ENCODE peak calls at places on chromosomes 3 and 15, in seven cellular contexts. G, I, A, K, X, O and Y are unnamed samples.

GRCh38 chr15:89058376-89058775 is 29.9 kb upstream of the ABHD2 start:
- DNase-seq in G (no peak), A (no peak), O (no peak), I (no peak), X (no peak), K (no peak), Y (no peak)

GRCh38 chr3:28718074-28718849 is 369.6 kb upstream of the AZI2 start:
- DNase-seq in I (no peak), X (no peak), G (no peak), A (no peak), O (no peak), K (no peak), Y (no peak)

GRCh38 chr3:135034881-135035440 is 239.9 kb downstream of the EPHB1 start:
- DNase-seq in A (no peak), X (no peak), K (no peak), G (no peak), O (no peak), I (no peak), Y (no peak)

GRCh38 chr15:29103825-29104565 is 165.6 kb downstream of the NSMCE3 start:
- DNase-seq in X (peak), I (peak), G (no peak), K (peak), A (peak), O (peak), Y (peak)

GRCh38 chr3:157836022-157836421 is 270.2 kb downstream of the SHOX2 start:
- DNase-seq in K (no peak), O (no peak), X (no peak), A (no peak), G (no peak), I (no peak), Y (no peak)

GRCh38 chr15:66508293-66508883 is 3.3 kb downstream of the ZWILCH start:
- DNase-seq in I (no peak), G (no peak), A (no peak), X (no peak), O (no peak), K (no peak), Y (no peak)

GRCh38 chr3:170488802-170489201 is 70.1 kb downstream of the CLDN11 start:
- DNase-seq in K (no peak), G (peak), X (no peak), O (no peak), I (no peak), A (no peak), Y (peak)

GRCh38 chr3:87997298-87997697 is 61.5 kb downstream of the CGGBP1 start:
- DNase-seq in I (no peak), O (no peak), A (no peak), X (peak), G (no peak), K (no peak), Y (no peak)

GRCh38 chr3:104628185-104628789 is 738.4 kb upstream of the ALCAM start:
- DNase-seq in I (no peak), G (peak), X (no peak), A (peak), K (no peak), O (no peak), Y (peak)

GRCh38 chr3:183188895-183189462 is 26.4 kb upstream of the LAMP3 start:
- DNase-seq in K (no peak), O (no peak), I (peak), A (peak), G (peak), X (no peak), Y (peak)
- TF ChIP-seq CTCF in K (no peak), O (peak), I (peak), A (peak), G (peak), X (no peak), Y (peak)

DNA sequence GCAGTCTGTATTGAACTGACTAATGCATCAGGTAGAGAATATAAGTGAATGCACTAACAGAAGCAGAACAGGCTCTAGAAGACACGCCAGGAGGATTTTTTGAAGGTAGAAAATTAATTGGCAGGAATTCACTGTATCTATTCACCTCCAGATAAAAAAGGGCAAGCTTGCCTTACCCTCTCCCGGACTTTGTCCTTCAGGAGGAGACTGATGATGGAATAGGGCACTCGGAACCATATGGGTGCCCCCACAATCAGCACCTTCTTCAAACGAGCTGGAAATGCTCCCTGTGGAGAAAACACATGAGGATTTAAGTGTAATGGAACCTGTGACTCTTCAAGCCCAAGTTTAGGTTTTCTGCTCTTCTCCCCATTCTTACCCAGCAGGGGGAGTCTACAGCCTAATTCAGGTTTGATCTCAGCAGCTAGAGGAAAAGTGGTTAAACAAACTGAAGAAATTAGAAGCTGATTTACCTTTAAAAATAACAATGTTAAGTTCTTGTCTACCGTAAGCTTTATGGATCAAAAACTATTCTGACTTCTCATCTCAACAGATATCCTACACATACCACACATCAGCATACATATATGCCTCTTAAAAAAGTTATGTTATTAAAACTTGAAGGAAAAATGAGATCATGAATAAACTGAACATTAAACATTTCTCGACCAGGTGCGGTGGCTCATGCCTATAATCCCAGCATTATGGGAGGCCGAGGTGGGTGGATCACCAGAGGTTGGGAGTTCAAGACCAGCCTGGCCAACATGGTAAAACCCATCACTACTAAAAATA is 57.4 kb upstream of the SIN3A start:
- DNase-seq in A (no peak), O (no peak), I (no peak), G (peak), K (no peak), X (peak), Y (peak)
- TF ChIP-seq CTCF in A (peak), O (peak), I (peak), G (peak), K (peak), X (peak), Y (peak)

DNA sequence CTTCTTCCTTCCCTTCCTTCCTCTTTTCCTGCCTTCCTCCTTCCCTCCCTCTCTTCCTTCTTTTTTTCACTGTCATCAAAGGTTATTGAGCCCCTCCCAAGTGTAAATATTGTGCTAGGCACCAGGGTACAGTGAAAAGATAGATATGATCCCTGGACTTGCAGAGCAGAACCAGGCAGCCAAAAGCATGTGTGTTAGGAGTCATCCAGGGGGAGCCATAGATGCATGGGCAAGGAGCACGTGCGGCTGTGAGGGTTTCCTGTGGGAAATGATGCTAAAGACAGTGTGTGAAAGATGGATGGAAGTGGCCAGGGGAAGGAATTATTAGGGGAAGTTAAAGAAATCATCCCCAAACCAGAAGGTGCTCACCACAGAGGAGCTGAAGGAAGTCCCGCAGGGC is 65.2 kb downstream of the NR2F2 start:
- DNase-seq in A (no peak), O (no peak), I (no peak), K (no peak), X (no peak), G (peak), Y (no peak)
- TF ChIP-seq CTCF in A (no peak), O (no peak), I (no peak), K (no peak), X (no peak), G (peak), Y (no peak)

DNA sequence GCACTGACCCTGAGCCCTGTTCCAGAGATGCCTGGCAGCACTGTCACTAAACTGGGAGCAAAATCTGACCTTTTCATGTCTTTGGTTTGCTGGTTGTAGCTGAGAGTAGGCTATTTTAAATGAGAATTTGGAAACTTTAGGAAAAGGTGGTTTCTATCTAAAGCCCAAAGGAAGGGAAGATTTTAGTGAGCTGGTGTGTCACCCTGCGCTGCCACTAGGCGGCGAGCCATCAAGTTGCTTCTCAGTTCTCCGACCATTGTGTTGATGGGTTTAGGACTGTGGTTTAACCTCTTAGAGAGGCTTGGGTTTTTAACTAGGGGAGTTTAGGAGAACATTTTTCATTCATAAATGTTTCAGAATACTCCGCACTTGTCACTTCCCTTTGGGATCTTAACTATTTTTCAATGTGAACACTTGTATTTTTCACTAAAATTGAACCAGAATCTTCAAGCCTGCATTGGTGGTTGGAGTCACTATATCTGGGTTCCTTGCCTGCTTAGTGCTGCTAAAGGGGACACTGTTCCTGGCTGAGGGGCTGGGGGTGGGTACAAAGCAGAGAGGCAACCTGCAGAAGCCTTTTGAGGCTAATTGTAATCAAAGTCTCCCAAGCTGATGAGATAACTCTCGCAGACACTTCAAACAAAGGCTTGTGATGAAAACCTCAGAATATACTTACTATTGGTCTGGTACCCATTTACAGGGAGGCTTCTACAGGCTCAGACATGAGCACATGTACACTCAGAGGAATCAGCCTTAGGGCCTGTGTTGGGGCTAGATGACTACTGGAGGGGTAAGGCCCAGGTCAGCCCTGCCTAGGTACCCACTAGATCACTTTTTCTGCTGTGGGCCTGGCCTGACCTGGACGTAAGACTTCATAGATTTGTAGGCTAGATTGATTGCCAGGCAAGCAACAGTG is 16.8 kb downstream of the EXOSC7 start:
- DNase-seq in A (peak), G (no peak), I (peak), O (no peak), X (no peak), K (no peak), Y (peak)
- TF ChIP-seq CTCF in A (peak), G (peak), I (peak), O (peak), X (peak), K (peak), Y (peak)

GRCh38 chr3:46454209-46454595 is 10.5 kb downstream of the LTF start:
- DNase-seq in I (no peak), X (no peak), A (no peak), G (no peak), K (no peak), O (no peak), Y (no peak)

GRCh38 chr3:46448721-46449120 is 16.0 kb downstream of the LTF start:
- DNase-seq in K (no peak), I (no peak), G (no peak), O (no peak), X (no peak), A (no peak), Y (no peak)

GRCh38 chr3:46447535-46447934 is 17.2 kb downstream of the LTF start:
- DNase-seq in I (no peak), A (no peak), K (no peak), G (no peak), O (no peak), X (no peak), Y (no peak)

GRCh38 chr3:46453526-46454208 is 11.0 kb downstream of the LTF start:
- DNase-seq in O (no peak), K (no peak), A (no peak), G (no peak), I (no peak), X (no peak), Y (no peak)

GRCh38 chr3:46449755-46450552 is 14.8 kb downstream of the LTF start:
- DNase-seq in K (no peak), I (peak), X (no peak), O (no peak), G (no peak), A (peak), Y (no peak)
- TF ChIP-seq CTCF in K (no peak), I (peak), X (peak), O (no peak), G (peak), A (peak), Y (peak)

GRCh38 chr3:68878322-68878721 is 54.0 kb downstream of the TAFA4 start:
- DNase-seq in A (peak), K (no peak), O (no peak), G (peak), I (no peak), X (no peak), Y (peak)
- TF ChIP-seq CTCF in A (peak), K (no peak), O (peak), G (peak), I (peak), X (no peak), Y (peak)

GRCh38 chr3:71512544-71512943 is 71.0 kb downstream of the FOXP1 start:
- DNase-seq in I (no peak), A (no peak), G (no peak), K (no peak), X (no peak), O (no peak), Y (no peak)

GRCh38 chr3:71511446-71511845 is 72.1 kb downstream of the FOXP1 start:
- DNase-seq in X (no peak), I (no peak), O (no peak), A (no peak), G (no peak), K (no peak), Y (no peak)

GRCh38 chr3:71513081-71513480 is 70.4 kb downstream of the FOXP1 start:
- DNase-seq in I (no peak), X (no peak), O (no peak), G (no peak), K (no peak), A (no peak), Y (no peak)

GRCh38 chr3:71511037-71511436 is 72.5 kb downstream of the FOXP1 start:
- DNase-seq in K (no peak), A (no peak), I (no peak), G (no peak), O (no peak), X (no peak), Y (peak)

GRCh38 chr3:71512000-71512399 is 71.5 kb downstream of the FOXP1 start:
- DNase-seq in O (no peak), K (no peak), X (peak), A (no peak), I (no peak), G (peak), Y (peak)
- TF ChIP-seq CTCF in O (no peak), K (no peak), X (peak), A (no peak), I (no peak), G (peak), Y (peak)

DNA sequence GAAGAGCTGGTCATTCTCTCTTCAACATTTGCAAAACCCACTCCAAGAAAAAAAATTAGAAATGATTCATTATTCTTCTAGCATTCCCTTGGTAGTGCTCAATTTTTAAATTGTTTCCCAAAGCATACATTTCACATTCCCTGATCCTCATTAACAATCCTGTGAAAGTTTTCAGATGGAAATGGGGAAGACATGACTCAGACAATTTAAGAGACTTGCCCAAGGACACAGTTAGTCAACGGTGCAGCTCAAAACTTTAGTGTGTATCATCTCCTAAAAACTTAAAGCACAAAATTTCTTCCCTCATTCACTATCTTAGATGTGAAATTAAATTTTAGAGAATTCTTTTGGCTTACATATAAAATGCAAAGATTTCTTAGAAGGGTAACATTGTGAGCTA is 17.1 kb upstream of the ABI3BP start:
- DNase-seq in K (no peak), I (no peak), A (no peak), O (no peak), G (no peak), X (no peak), Y (no peak)
- TF ChIP-seq CTCF in K (no peak), I (no peak), A (no peak), O (no peak), G (no peak), X (no peak), Y (no peak)

GRCh38 chr3:165256554-165256953 is 60.4 kb upstream of the SLITRK3 start:
- DNase-seq in X (no peak), I (no peak), O (no peak), G (no peak), A (no peak), K (no peak), Y (no peak)

GRCh38 chr3:165259518-165260193 is 63.5 kb upstream of the SLITRK3 start:
- DNase-seq in X (no peak), K (no peak), I (no peak), O (no peak), G (no peak), A (peak), Y (no peak)

GRCh38 chr3:165254812-165255211 is 58.6 kb upstream of the SLITRK3 start:
- DNase-seq in G (peak), K (no peak), A (peak), I (no peak), X (no peak), O (no peak), Y (peak)
- TF ChIP-seq CTCF in G (peak), K (no peak), A (peak), I (peak), X (no peak), O (peak), Y (peak)

DNA sequence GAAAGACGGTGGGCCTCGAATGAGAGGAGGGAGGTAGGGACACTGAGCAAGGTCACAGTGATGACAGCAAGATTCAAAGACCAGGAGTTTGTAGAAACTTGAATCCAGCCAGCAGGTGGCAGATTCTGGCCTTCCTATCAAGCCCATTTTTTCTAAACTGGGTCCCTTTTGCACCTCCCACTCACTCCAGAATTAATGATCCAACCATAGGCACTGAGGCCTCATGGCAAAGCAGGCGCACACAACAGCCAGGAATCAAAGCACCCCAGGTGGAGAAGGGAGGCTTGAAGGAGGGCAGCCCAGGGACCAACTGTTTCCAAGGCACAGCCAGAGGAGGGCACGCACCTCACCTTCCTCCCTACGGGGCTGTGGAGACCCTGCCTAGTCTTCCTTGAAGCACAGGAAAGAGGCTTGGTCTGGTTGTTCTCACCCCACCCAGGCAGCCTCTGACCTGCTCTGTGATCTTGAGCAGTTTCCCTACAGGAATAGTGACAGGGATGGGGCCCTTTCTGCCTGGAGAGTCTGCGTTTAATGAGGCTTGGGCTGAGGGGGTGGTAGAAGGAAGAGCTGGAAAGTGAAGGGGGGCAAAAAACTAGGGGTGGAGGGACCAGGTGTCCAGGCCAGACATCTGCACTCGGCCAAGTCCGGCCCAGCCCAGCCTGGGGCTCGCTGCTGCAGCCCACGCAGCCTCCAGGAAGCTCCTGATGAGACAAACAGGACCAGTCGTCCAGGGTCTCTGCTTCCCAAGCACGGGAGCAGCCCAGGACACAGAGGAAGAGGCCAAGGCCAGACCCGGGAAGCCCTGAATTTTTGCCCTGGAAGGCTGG is 90.0 kb downstream of the ANP32A start:
- DNase-seq in K (peak), X (no peak), O (peak), A (peak), G (peak), I (peak), Y (peak)
- TF ChIP-seq CTCF in K (peak), X (peak), O (peak), A (peak), G (peak), I (peak), Y (peak)